ENCODE peak calls at places on chromosomes 5 and 9, in seven cellular contexts. One of them, this sample, is unnamed.
A peak's percentile ranks its signal among the peaks of the same experiment; 100 is the strongest.

GRCh38 chr5:107980923-107981748 is 310.4 kb upstream of the EFNA5 start:
- DNase-seq in transverse colon: no peak
- DNase-seq in heart left ventricle: no peak
- DNase-seq in GM12891: no peak
- DNase-seq in A549: no peak
- DNase-seq in tibial nerve: no peak
- DNase-seq in lower leg skin: no peak
- DNase-seq in this sample: no peak

GRCh38 chr5:141512390-141513020 is 23.6 kb downstream of the PCDHGC5 start:
- DNase-seq in transverse colon: peak; percentile 90
- DNase-seq in GM12891: no peak
- DNase-seq in heart left ventricle: peak; percentile 89
- DNase-seq in tibial nerve: peak; percentile 68
- DNase-seq in A549: peak; percentile 63
- DNase-seq in lower leg skin: peak; percentile 83
- DNase-seq in this sample: no peak

GRCh38 chr9:125460883-125461475 is 199.4 kb downstream of the GAPVD1 start:
- DNase-seq in lower leg skin: no peak
- DNase-seq in GM12891: no peak
- DNase-seq in transverse colon: peak; percentile 20
- DNase-seq in heart left ventricle: no peak
- DNase-seq in A549: peak; percentile 15
- DNase-seq in tibial nerve: no peak
- DNase-seq in this sample: peak; percentile 60

GRCh38 chr5:55668356-55668755 is 43.8 kb downstream of the SLC38A9 start:
- DNase-seq in A549: peak; percentile 84
- DNase-seq in tibial nerve: no peak
- DNase-seq in heart left ventricle: no peak
- DNase-seq in transverse colon: no peak
- DNase-seq in GM12891: no peak
- DNase-seq in lower leg skin: no peak
- DNase-seq in this sample: peak; percentile 47

GRCh38 chr5:82661462-82661861 is 383.3 kb upstream of the RPS23 start:
- DNase-seq in tibial nerve: no peak
- DNase-seq in lower leg skin: no peak
- DNase-seq in transverse colon: no peak
- DNase-seq in GM12891: no peak
- DNase-seq in A549: no peak
- DNase-seq in heart left ventricle: no peak
- DNase-seq in this sample: no peak

GRCh38 chr5:36041537-36041845 is 25.2 kb downstream of the UGT3A2 start:
- DNase-seq in A549: no peak
- DNase-seq in GM12891: no peak
- DNase-seq in tibial nerve: no peak
- DNase-seq in heart left ventricle: no peak
- DNase-seq in transverse colon: no peak
- DNase-seq in lower leg skin: no peak
- DNase-seq in this sample: no peak

GRCh38 chr5:60916646-60917045 is 28.2 kb downstream of the ERCC8 start:
- DNase-seq in lower leg skin: no peak
- DNase-seq in GM12891: no peak
- DNase-seq in transverse colon: no peak
- DNase-seq in tibial nerve: no peak
- DNase-seq in A549: no peak
- DNase-seq in heart left ventricle: no peak
- DNase-seq in this sample: no peak

GRCh38 chr5:128154943-128155342 is 71.4 kb downstream of the SLC12A2 start:
- DNase-seq in GM12891: no peak
- DNase-seq in transverse colon: no peak
- DNase-seq in heart left ventricle: no peak
- DNase-seq in tibial nerve: no peak
- DNase-seq in A549: no peak
- DNase-seq in lower leg skin: no peak
- DNase-seq in this sample: no peak

GRCh38 chr5:93926831-93927600 is 185.6 kb upstream of the POU5F2 start:
- DNase-seq in A549: no peak
- DNase-seq in transverse colon: no peak
- DNase-seq in lower leg skin: no peak
- DNase-seq in GM12891: no peak
- DNase-seq in heart left ventricle: no peak
- DNase-seq in tibial nerve: no peak
- DNase-seq in this sample: no peak

GRCh38 chr9:26292943-26293342 is 599.7 kb downstream of the CAAP1 start:
- DNase-seq in tibial nerve: no peak
- DNase-seq in transverse colon: no peak
- DNase-seq in lower leg skin: no peak
- DNase-seq in heart left ventricle: no peak
- DNase-seq in GM12891: no peak
- DNase-seq in A549: peak; percentile 45
- DNase-seq in this sample: peak; percentile 30

GRCh38 chr5:16082982-16083381 is 96.6 kb downstream of the MARCHF11 start:
- DNase-seq in transverse colon: no peak
- DNase-seq in A549: no peak
- DNase-seq in GM12891: no peak
- DNase-seq in heart left ventricle: no peak
- DNase-seq in tibial nerve: no peak
- DNase-seq in lower leg skin: no peak
- DNase-seq in this sample: no peak

GRCh38 chr5:140875085-140876065 is at the start of gene PCDHA12:
- DNase-seq in lower leg skin: no peak
- DNase-seq in heart left ventricle: no peak
- DNase-seq in A549: peak; percentile 72
- DNase-seq in GM12891: no peak
- DNase-seq in tibial nerve: no peak
- DNase-seq in transverse colon: no peak
- DNase-seq in this sample: no peak

GRCh38 chr9:100756217-100756616 is 178.3 kb downstream of the CAVIN4 start:
- DNase-seq in lower leg skin: no peak
- DNase-seq in tibial nerve: no peak
- DNase-seq in heart left ventricle: no peak
- DNase-seq in A549: no peak
- DNase-seq in GM12891: no peak
- DNase-seq in transverse colon: no peak
- DNase-seq in this sample: no peak

GRCh38 chr9:115134941-115135340 is 17.0 kb upstream of the TNC start:
- DNase-seq in lower leg skin: no peak
- DNase-seq in A549: no peak
- DNase-seq in transverse colon: no peak
- DNase-seq in GM12891: no peak
- DNase-seq in heart left ventricle: no peak
- DNase-seq in tibial nerve: no peak
- DNase-seq in this sample: no peak

GRCh38 chr5:17182494-17182893 is 34.9 kb upstream of the BASP1 start:
- DNase-seq in transverse colon: no peak
- DNase-seq in heart left ventricle: no peak
- DNase-seq in tibial nerve: no peak
- DNase-seq in GM12891: no peak
- DNase-seq in lower leg skin: no peak
- DNase-seq in A549: no peak
- DNase-seq in this sample: no peak

GRCh38 chr9:89884356-89885083 is 279.7 kb downstream of the GADD45G start:
- DNase-seq in transverse colon: no peak
- DNase-seq in GM12891: no peak
- DNase-seq in lower leg skin: peak; percentile 8
- DNase-seq in heart left ventricle: peak; percentile 74
- DNase-seq in tibial nerve: no peak
- DNase-seq in A549: no peak
- DNase-seq in this sample: no peak

GRCh38 chr5:127995556-127995955 is 88.0 kb upstream of the SLC12A2 start:
- DNase-seq in A549: no peak
- DNase-seq in transverse colon: no peak
- DNase-seq in heart left ventricle: no peak
- DNase-seq in lower leg skin: no peak
- DNase-seq in GM12891: no peak
- DNase-seq in tibial nerve: no peak
- DNase-seq in this sample: no peak

GRCh38 chr9:93843396-93843795 is 111.8 kb downstream of the BARX1 start:
- DNase-seq in A549: no peak
- DNase-seq in GM12891: no peak
- DNase-seq in lower leg skin: no peak
- DNase-seq in transverse colon: no peak
- DNase-seq in tibial nerve: no peak
- DNase-seq in heart left ventricle: no peak
- DNase-seq in this sample: no peak

GRCh38 chr5:147918101-147918500 is 11.8 kb upstream of the C5orf46 start:
- DNase-seq in transverse colon: no peak
- DNase-seq in heart left ventricle: no peak
- DNase-seq in lower leg skin: no peak
- DNase-seq in GM12891: no peak
- DNase-seq in tibial nerve: no peak
- DNase-seq in A549: no peak
- DNase-seq in this sample: no peak

GRCh38 chr5:167513383-167513782 is 778.1 kb upstream of the WWC1 start:
- DNase-seq in tibial nerve: no peak
- DNase-seq in A549: no peak
- DNase-seq in heart left ventricle: no peak
- DNase-seq in GM12891: no peak
- DNase-seq in transverse colon: no peak
- DNase-seq in lower leg skin: no peak
- DNase-seq in this sample: no peak

GRCh38 chr9:94656190-94656589 is 16.9 kb upstream of the FBP1 start:
- DNase-seq in tibial nerve: no peak
- DNase-seq in GM12891: peak; percentile 39
- DNase-seq in heart left ventricle: no peak
- DNase-seq in transverse colon: peak; percentile 63
- DNase-seq in A549: no peak
- DNase-seq in lower leg skin: no peak
- DNase-seq in this sample: no peak

GRCh38 chr5:14011089-14012004 is 66.9 kb upstream of the DNAH5 start:
- DNase-seq in heart left ventricle: peak; percentile 92
- DNase-seq in lower leg skin: peak; percentile 60
- DNase-seq in transverse colon: peak; percentile 84
- DNase-seq in A549: peak; percentile 93
- DNase-seq in GM12891: peak; percentile 71
- DNase-seq in tibial nerve: peak; percentile 71
- DNase-seq in this sample: peak; percentile 94

GRCh38 chr5:26940981-26941380 is 97.4 kb downstream of the CDH9 start:
- DNase-seq in transverse colon: no peak
- DNase-seq in tibial nerve: no peak
- DNase-seq in GM12891: no peak
- DNase-seq in A549: no peak
- DNase-seq in lower leg skin: no peak
- DNase-seq in heart left ventricle: no peak
- DNase-seq in this sample: no peak

GRCh38 chr5:36938129-36938528 is 61.6 kb downstream of the NIPBL start:
- DNase-seq in lower leg skin: no peak
- DNase-seq in GM12891: no peak
- DNase-seq in A549: no peak
- DNase-seq in transverse colon: no peak
- DNase-seq in heart left ventricle: no peak
- DNase-seq in tibial nerve: no peak
- DNase-seq in this sample: no peak

GRCh38 chr9:22452415-22453010 is 5.9 kb downstream of the DMRTA1 start:
- DNase-seq in GM12891: no peak
- DNase-seq in A549: peak; percentile 38
- DNase-seq in heart left ventricle: peak; percentile 51
- DNase-seq in lower leg skin: peak; percentile 32
- DNase-seq in tibial nerve: peak; percentile 48
- DNase-seq in transverse colon: peak; percentile 54
- DNase-seq in this sample: no peak

DNA sequence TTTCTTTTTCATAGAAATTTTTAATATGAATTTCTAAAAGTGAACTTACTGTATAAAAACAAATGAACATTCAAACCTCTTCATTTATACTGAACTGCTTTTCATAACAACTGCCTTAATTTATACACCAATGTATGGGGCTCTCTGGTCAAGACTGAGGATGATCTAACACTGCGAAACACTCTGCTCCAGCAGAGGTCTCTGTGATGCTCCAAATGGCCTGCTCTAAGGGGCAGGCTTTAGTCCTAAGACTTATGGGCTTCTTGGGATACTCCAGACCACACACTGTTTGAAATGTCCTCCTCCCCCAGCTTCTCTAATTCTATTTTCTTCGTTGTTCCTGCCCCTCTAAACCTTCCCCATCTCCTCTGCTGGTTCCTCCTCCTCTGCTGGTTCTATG is 58.5 kb downstream of the LIFR start:
- DNase-seq in lower leg skin: no peak
- DNase-seq in transverse colon: no peak
- DNase-seq in GM12891: no peak
- DNase-seq in A549: peak; percentile 25
- DNase-seq in heart left ventricle: no peak
- DNase-seq in tibial nerve: no peak
- DNase-seq in this sample: no peak
- TF ChIP-seq POLR2A in lower leg skin: no peak
- TF ChIP-seq POLR2A in transverse colon: no peak
- TF ChIP-seq POLR2A in GM12891: no peak
- TF ChIP-seq POLR2A in A549: no peak
- TF ChIP-seq POLR2A in heart left ventricle: no peak
- TF ChIP-seq POLR2A in tibial nerve: no peak
- TF ChIP-seq POLR2A in this sample: no peak

GRCh38 chr9:110029422-110029814 is 178.5 kb downstream of the C9orf152 start:
- DNase-seq in GM12891: no peak
- DNase-seq in A549: peak; percentile 43
- DNase-seq in tibial nerve: no peak
- DNase-seq in transverse colon: no peak
- DNase-seq in lower leg skin: peak; percentile 37
- DNase-seq in heart left ventricle: no peak
- DNase-seq in this sample: peak; percentile 29
- TF ChIP-seq POLR2A in GM12891: no peak
- TF ChIP-seq POLR2A in A549: no peak
- TF ChIP-seq POLR2A in tibial nerve: no peak
- TF ChIP-seq POLR2A in transverse colon: no peak
- TF ChIP-seq POLR2A in lower leg skin: no peak
- TF ChIP-seq POLR2A in heart left ventricle: no peak
- TF ChIP-seq POLR2A in this sample: no peak

GRCh38 chr5:132496631-132497487 is 6.3 kb upstream of the IRF1 start:
- DNase-seq in heart left ventricle: peak; percentile 96
- DNase-seq in GM12891: peak; percentile 59
- DNase-seq in transverse colon: peak; percentile 95
- DNase-seq in A549: peak; percentile 87
- DNase-seq in lower leg skin: peak; percentile 83
- DNase-seq in tibial nerve: peak; percentile 78
- DNase-seq in this sample: peak; percentile 74
- TF ChIP-seq POLR2A in heart left ventricle: no peak
- TF ChIP-seq POLR2A in GM12891: no peak
- TF ChIP-seq POLR2A in transverse colon: peak; percentile 59
- TF ChIP-seq POLR2A in A549: peak; percentile 81
- TF ChIP-seq POLR2A in lower leg skin: no peak
- TF ChIP-seq POLR2A in tibial nerve: peak; percentile 27
- TF ChIP-seq POLR2A in this sample: peak; percentile 70

DNA sequence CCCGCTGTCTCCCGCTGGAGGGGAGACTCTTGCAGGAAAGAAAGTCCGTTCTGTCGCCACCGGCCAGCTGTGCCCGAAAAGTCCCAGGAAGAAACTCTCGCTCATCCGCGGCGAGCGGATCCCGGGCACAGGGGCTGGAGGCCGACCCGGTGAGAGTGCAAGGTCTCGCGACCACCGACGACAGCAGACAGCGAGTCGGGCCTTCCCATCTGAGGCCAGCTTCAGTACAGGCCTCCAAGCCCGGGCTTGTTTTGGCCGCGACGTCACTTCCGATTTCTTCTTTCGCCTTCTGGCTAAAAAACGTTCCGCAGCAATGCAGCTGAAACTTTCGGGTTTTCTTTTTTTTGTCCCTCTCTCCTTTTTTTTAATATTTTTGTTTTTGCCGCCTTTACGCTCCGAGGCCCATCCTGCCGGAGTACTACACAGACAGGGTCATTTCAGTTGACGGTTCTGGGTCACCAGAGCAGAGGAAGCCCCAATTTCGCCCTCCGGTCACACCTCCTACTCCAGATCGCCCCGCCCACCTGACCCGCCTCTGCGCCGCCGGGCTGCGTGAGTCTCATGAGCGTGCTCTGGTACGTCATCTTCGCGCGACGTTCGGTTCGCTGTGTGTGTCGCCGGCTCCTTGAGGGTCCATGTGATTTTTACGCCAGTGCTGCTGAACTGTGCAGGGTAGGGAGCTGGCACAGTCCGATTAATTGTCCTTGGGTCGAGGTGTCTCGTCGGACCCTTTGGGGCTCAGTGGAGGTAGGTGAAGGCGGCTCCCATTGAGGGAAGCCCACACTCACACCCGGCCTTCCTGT is at the start of the genes ANKRA2 and UTP15:
- DNase-seq in lower leg skin: peak; percentile 99
- DNase-seq in heart left ventricle: peak; percentile 100
- DNase-seq in GM12891: peak; percentile 47
- DNase-seq in A549: peak; percentile 99
- DNase-seq in tibial nerve: peak; percentile 99
- DNase-seq in transverse colon: peak; percentile 100
- DNase-seq in this sample: peak; percentile 73
- TF ChIP-seq POLR2A in lower leg skin: peak; percentile 29
- TF ChIP-seq POLR2A in heart left ventricle: no peak
- TF ChIP-seq POLR2A in GM12891: peak; percentile 72
- TF ChIP-seq POLR2A in A549: peak; percentile 73
- TF ChIP-seq POLR2A in tibial nerve: peak; percentile 64
- TF ChIP-seq POLR2A in transverse colon: peak; percentile 63
- TF ChIP-seq POLR2A in this sample: peak; percentile 90